ENCODE peak calls at places on chromosomes 1 and 21, in five cellular contexts. A is gastrocnemius medialis, C is pancreas, N is endodermal cell, Z is HCT116. O is an unnamed sample.

GRCh38 chr1:70204578-70204977 is 801 bp downstream of the LRRC40 start:
- DNase-seq in C (no peak), Z (no peak), A (no peak), N (no peak), O (no peak)

GRCh38 chr1:47534417-47534816 is 96.6 kb downstream of the FOXD2 start:
- DNase-seq in A (no peak), Z (no peak), N (no peak), C (no peak), O (no peak)

GRCh38 chr1:12175456-12175797 is 8.6 kb downstream of the TNFRSF1B start:
- DNase-seq in Z (no peak), C (no peak), A (no peak), N (no peak), O (no peak)

GRCh38 chr1:56819393-56819899 is at the start of gene FYB2:
- DNase-seq in Z (no peak), C (peak; percentile 43), N (peak; percentile 94), A (peak; percentile 32), O (no peak)

GRCh38 chr1:170836146-170836545 is 99.2 kb upstream of the MROH9 start:
- DNase-seq in Z (no peak), A (no peak), C (no peak), N (no peak), O (no peak)

GRCh38 chr1:158185770-158186705 is 5.3 kb downstream of the CD1D start:
- DNase-seq in Z (no peak), N (peak; percentile 64), C (no peak), A (no peak), O (no peak)

GRCh38 chr1:109206324-109206723 is 7.4 kb upstream of the SARS1 start:
- DNase-seq in N (no peak), C (no peak), Z (no peak), A (no peak), O (no peak)

GRCh38 chr1:181135815-181136737 is 47.6 kb downstream of the IER5 start:
- DNase-seq in C (no peak), A (peak; percentile 10), N (no peak), Z (no peak), O (no peak)

GRCh38 chr1:225467193-225468020 is 39.6 kb upstream of the LBR start:
- DNase-seq in A (peak; percentile 44), C (no peak), Z (no peak), N (no peak), O (peak; percentile 75)

GRCh38 chr1:12499574-12500245 is 118.3 kb downstream of the DHRS3 start:
- DNase-seq in N (no peak), C (no peak), Z (no peak), A (no peak), O (no peak)

GRCh38 chr1:151915066-151915686 is 5.9 kb upstream of the THEM4 start:
- DNase-seq in A (no peak), Z (no peak), N (no peak), C (no peak), O (no peak)

GRCh38 chr1:172838681-172839313 is 179.9 kb downstream of the FASLG start:
- DNase-seq in Z (peak; percentile 76), A (no peak), C (no peak), N (no peak), O (no peak)

GRCh38 chr1:180230791-180231505 is 884 bp downstream of the LHX4 start:
- DNase-seq in N (peak; percentile 91), A (no peak), Z (no peak), C (no peak), O (no peak)

GRCh38 chr1:116298746-116299145 is 74.3 kb upstream of the ATP1A1 start:
- DNase-seq in Z (no peak), N (no peak), C (no peak), A (no peak), O (no peak)

GRCh38 chr1:156696755-156697154 is 8.6 kb downstream of the CRABP2 start:
- DNase-seq in C (no peak), N (no peak), A (no peak), Z (no peak), O (no peak)

GRCh38 chr1:15381805-15382204 is 27.9 kb upstream of the EFHD2 start:
- DNase-seq in N (no peak), A (no peak), C (no peak), Z (no peak), O (no peak)

GRCh38 chr1:98008373-98008772 is 87.5 kb upstream of the DPYD start:
- DNase-seq in C (no peak), A (no peak), Z (no peak), N (no peak), O (no peak)

GRCh38 chr1:156053770-156054499 is at the start of gene UBQLN4:
- DNase-seq in C (peak; percentile 91), Z (peak; percentile 67), A (peak; percentile 88), N (peak; percentile 96), O (peak; percentile 89)

GRCh38 chr1:196797891-196798290 is 21.6 kb upstream of the CFHR1 start:
- DNase-seq in N (no peak), A (no peak), Z (no peak), C (no peak), O (no peak)

GRCh38 chr1:84877592-84877991 is 15.4 kb downstream of the LPAR3 start:
- DNase-seq in Z (no peak), N (no peak), C (no peak), A (no peak), O (no peak)

GRCh38 chr21:42670884-42671283 is 17.5 kb downstream of the PDE9A start:
- DNase-seq in N (no peak), Z (no peak), C (no peak), A (no peak), O (no peak)

GRCh38 chr1:10438677-10439163 is 8.5 kb downstream of the CENPS start:
- DNase-seq in C (no peak), A (no peak), N (no peak), Z (no peak), O (no peak)

GRCh38 chr1:232628335-232629214 is 1.4 kb downstream of the SIPA1L2 start:
- DNase-seq in N (no peak), C (no peak), Z (no peak), A (no peak), O (no peak)

GRCh38 chr1:239723821-239724367 is 337.5 kb downstream of the CHRM3 start:
- DNase-seq in C (no peak), A (no peak), N (no peak), Z (no peak), O (no peak)

GRCh38 chr21:34280987-34281386 is 82.8 kb upstream of the KCNE2 start:
- DNase-seq in Z (no peak), C (no peak), A (no peak), N (no peak), O (no peak)

GRCh38 chr1:239722080-239722479 is 335.7 kb downstream of the CHRM3 start:
- DNase-seq in N (no peak), C (no peak), Z (no peak), A (no peak), O (no peak)

GRCh38 chr1:118987431-118988185 is 535 bp downstream of the TBX15 start:
- DNase-seq in C (no peak), Z (no peak), A (peak; percentile 64), N (peak; percentile 89), O (no peak)

GRCh38 chr1:34796990-34797389 is 4.2 kb downstream of the GJA4 start:
- DNase-seq in N (no peak), A (no peak), Z (no peak), C (no peak), O (no peak)

GRCh38 chr21:34914239-34914638 is 134.9 kb downstream of the RUNX1 start:
- DNase-seq in N (no peak), Z (no peak), A (no peak), C (no peak), O (no peak)

GRCh38 chr21:45280969-45281368 is 6.7 kb downstream of the POFUT2 start:
- DNase-seq in C (no peak), N (no peak), A (no peak), Z (no peak), O (no peak)

GRCh38 chr1:175133693-175134435 is 58.7 kb downstream of the KIAA0040 start:
- DNase-seq in Z (no peak), N (peak; percentile 24), A (no peak), C (no peak), O (no peak)

GRCh38 chr1:175134500-175134899 is 58.1 kb downstream of the KIAA0040 start:
- DNase-seq in C (no peak), A (no peak), Z (no peak), N (peak; percentile 3), O (no peak)

GRCh38 chr1:175130649-175131045 is 61.9 kb downstream of the KIAA0040 start:
- DNase-seq in C (no peak), A (no peak), N (no peak), Z (no peak), O (no peak)

GRCh38 chr1:175131100-175131499 is 61.5 kb downstream of the KIAA0040 start:
- DNase-seq in A (no peak), C (no peak), N (peak; percentile 5), Z (no peak), O (no peak)

DNA sequence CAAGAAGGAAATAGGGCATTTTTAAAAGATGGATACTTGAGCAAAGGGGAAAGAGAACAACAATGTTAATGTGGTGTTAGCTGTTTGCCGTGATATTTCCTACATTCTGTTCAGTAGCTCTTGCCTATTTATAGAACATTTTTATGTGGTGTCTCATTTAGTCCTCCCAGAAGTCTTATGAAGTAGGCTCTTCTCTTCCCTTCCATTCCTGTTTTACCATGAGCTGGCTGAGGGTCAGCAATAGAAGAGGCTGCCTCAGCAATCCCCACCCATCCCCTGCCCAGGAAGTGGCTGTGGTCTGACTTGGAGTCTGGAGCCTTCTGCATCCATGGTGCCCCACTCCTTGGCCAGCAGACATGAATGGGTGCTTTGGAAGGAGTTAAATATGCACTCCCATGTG is 60.1 kb downstream of the KIAA0040 start:
- DNase-seq in N (peak; percentile 26), C (no peak), Z (no peak), A (no peak), O (no peak)
- H3K27ac ChIP-seq in N (no peak overlapping the region), C (no peak overlapping the region), Z (no peak overlapping the region), A (no peak overlapping the region), O (no peak overlapping the region)

DNA sequence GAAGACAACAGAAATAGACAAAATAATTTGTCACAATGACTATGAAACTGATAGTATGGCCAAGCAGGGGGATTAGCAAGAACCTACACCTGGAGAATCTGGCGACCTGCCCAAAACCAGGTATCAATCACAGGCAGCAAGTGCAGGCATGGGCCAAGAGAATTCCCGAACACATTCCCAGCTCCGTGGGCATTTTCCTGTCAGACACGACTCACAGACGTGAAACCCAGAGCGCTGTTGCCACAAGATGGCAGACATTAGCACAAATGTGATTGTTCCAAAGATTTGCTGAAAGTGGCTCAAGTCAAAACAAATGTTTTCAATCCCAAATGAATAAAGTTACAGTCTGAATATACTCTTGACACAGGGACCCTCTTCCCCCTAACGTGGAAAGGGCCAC is 36.8 kb downstream of the HLCS start:
- DNase-seq in Z (no peak), N (no peak), A (no peak), C (peak; percentile 60), O (no peak)
- TF ChIP-seq CTCF in Z (peak; percentile 23), N (peak; percentile 41), A (peak; percentile 14), C (no peak), O (no peak)

GRCh38 chr1:228941673-228942072 is 206.4 kb downstream of the RHOU start:
- DNase-seq in N (no peak), C (no peak), Z (no peak), A (no peak), O (no peak)
- H3K4me1 ChIP-seq in N (peaks cover 9% of the 10 kb centered on the region), C (no peaks in the 10 kb centered on the region), Z (peaks cover 7% of the 10 kb centered on the region), A (peaks cover 18% of the 10 kb centered on the region), O (peaks cover 15% of the 10 kb centered on the region)

DNA sequence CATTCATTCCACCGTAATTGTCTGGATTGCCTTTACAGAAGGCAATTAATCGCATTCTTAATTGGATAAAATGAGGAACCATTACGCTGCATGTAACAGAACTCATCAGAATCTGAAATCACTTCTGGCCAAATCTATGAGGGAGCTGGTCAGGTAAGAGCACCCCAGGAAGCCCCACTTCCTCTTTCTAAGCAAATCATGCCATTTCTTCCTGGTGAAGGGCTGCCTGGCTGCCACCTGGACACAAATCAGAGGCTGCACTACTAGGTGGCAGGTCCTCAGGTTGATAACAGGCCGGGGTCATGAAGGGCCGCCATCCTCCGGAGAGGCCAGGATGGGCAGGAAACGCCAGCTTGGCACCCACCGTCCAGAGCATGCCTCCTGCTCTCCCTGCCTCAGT is 73.7 kb downstream of the CAPZB start:
- DNase-seq in Z (no peak), N (no peak), A (no peak), C (no peak), O (no peak)
- H3K27ac ChIP-seq in Z (no peak overlapping the region), N (no peak overlapping the region), A (no peak overlapping the region), C (no peak overlapping the region), O (peak overlapping the region; percentile 49)